ENCODE peak calls at places on chromosomes 3 and 15, in six cellular contexts. L is OCI-LY7; I is iPS-NIHi11; J is HT1080; T is activated naive CD4-positive, alpha-beta T cell treated with anti-CD3 and anti-CD28 coated beads for 36 hours; H is NCI-H82. X is an unnamed sample.
A peak's percentile ranks its signal among the peaks of the same experiment; 100 is the strongest.

GRCh38 chr3:188400494-188401243 is 246.7 kb downstream of the LPP start:
- DNase-seq in L (peak; percentile 78), I (no peak), J (no peak), T (peak; percentile 60), H (no peak), X (no peak)

GRCh38 chr3:32401541-32402052 is 9.9 kb downstream of the CMTM7 start:
- DNase-seq in L (peak; percentile 84), I (peak; percentile 82), J (peak; percentile 87), T (peak; percentile 77), H (peak; percentile 82), X (no peak)

GRCh38 chr15:65414841-65415621 is 7.7 kb downstream of the IGDCC4 start:
- DNase-seq in L (no peak), I (peak; percentile 86), J (no peak), T (no peak), H (peak; percentile 97), X (peak; percentile 83)

GRCh38 chr3:31634485-31634884 is 101.8 kb downstream of the STT3B start:
- DNase-seq in L (no peak), I (no peak), J (peak; percentile 11), T (no peak), H (no peak), X (no peak)

GRCh38 chr15:58307313-58307961 is 124.4 kb upstream of the LIPC start:
- DNase-seq in L (no peak), I (no peak), J (no peak), T (no peak), H (peak; percentile 70), X (peak; percentile 50)

GRCh38 chr3:37183375-37183831 is 9.0 kb upstream of the LRRFIP2 start:
- DNase-seq in L (no peak), I (no peak), J (peak; percentile 96), T (no peak), H (no peak), X (no peak)

GRCh38 chr3:67386446-67386845 is 268.0 kb downstream of the SUCLG2 start:
- DNase-seq in L (no peak), I (no peak), J (no peak), T (peak; percentile 29), H (no peak), X (no peak)

GRCh38 chr15:67967871-67968423 is 86.2 kb upstream of the PIAS1 start:
- DNase-seq in L (no peak), I (peak; percentile 79), J (peak; percentile 75), T (no peak), H (peak; percentile 99), X (peak; percentile 90)

GRCh38 chr3:150913174-150913922 is 8.1 kb upstream of the MINDY4B start:
- DNase-seq in L (no peak), I (no peak), J (no peak), T (no peak), H (peak; percentile 30), X (no peak)

GRCh38 chr3:121757812-121758545 is 8.4 kb upstream of the GOLGB1 start:
- DNase-seq in L (no peak), I (no peak), J (no peak), T (no peak), H (peak; percentile 16), X (no peak)

GRCh38 chr3:51968175-51968681 is 974 bp upstream of the PCBP4 start:
- DNase-seq in L (no peak), I (peak; percentile 52), J (peak; percentile 29), T (no peak), H (peak; percentile 99), X (peak; percentile 67)

GRCh38 chr15:90402806-90403205 is 14.8 kb downstream of the IQGAP1 start:
- DNase-seq in L (no peak), I (no peak), J (no peak), T (no peak), H (no peak), X (no peak)

GRCh38 chr15:33152502-33153109 is 41.9 kb downstream of the FMN1 start:
- DNase-seq in L (no peak), I (no peak), J (no peak), T (no peak), H (no peak), X (no peak)

GRCh38 chr3:134060561-134061385 is 31.0 kb upstream of the SLCO2A1 start:
- DNase-seq in L (no peak), I (no peak), J (no peak), T (no peak), H (no peak), X (no peak)

GRCh38 chr3:56468184-56469106 is at the start of gene ERC2:
- DNase-seq in L (no peak), I (peak; percentile 92), J (peak; percentile 56), T (peak; percentile 5), H (peak; percentile 85), X (peak; percentile 91)

GRCh38 chr3:71226565-71227281 is 356.8 kb downstream of the FOXP1 start:
- DNase-seq in L (no peak), I (no peak), J (peak; percentile 76), T (peak; percentile 95), H (no peak), X (no peak)

GRCh38 chr15:93035953-93036810 is 52.8 kb downstream of the RGMA start:
- DNase-seq in L (peak; percentile 66), I (peak; percentile 74), J (no peak), T (peak; percentile 67), H (peak; percentile 85), X (peak; percentile 69)

GRCh38 chr3:48130321-48130881 is 57.8 kb downstream of the CDC25A start:
- DNase-seq in L (no peak), I (peak; percentile 47), J (no peak), T (no peak), H (no peak), X (no peak)

GRCh38 chr3:63922800-63923199 is 10.6 kb upstream of the SCAANT1 start:
- DNase-seq in L (no peak), I (no peak), J (no peak), T (no peak), H (no peak), X (no peak)

GRCh38 chr15:67558502-67558901 is 16.0 kb downstream of the MAP2K5 start:
- DNase-seq in L (no peak), I (peak; percentile 39), J (no peak), T (no peak), H (no peak), X (no peak)

GRCh38 chr15:74174216-74174965 is 881 bp downstream of the ISLR start:
- DNase-seq in L (no peak), I (no peak), J (no peak), T (no peak), H (no peak), X (no peak)

GRCh38 chr15:73988075-73988969 is 3.8 kb downstream of the STOML1 start:
- DNase-seq in L (no peak), I (no peak), J (no peak), T (peak; percentile 51), H (no peak), X (no peak)

GRCh38 chr3:170132335-170132734 is 49.2 kb downstream of the PHC3 start:
- DNase-seq in L (peak; percentile 79), I (no peak), J (peak; percentile 43), T (peak; percentile 66), H (no peak), X (no peak)

GRCh38 chr3:62653806-62654205 is 221.4 kb downstream of the CADPS start:
- DNase-seq in L (no peak), I (no peak), J (peak; percentile 53), T (no peak), H (no peak), X (no peak)

GRCh38 chr3:162799910-162800309 is 1303.3 kb downstream of the OTOL1 start:
- DNase-seq in L (no peak), I (no peak), J (no peak), T (no peak), H (no peak), X (no peak)

GRCh38 chr15:90104551-90104950 is 2.3 kb upstream of the IDH2 start:
- DNase-seq in L (no peak), I (no peak), J (no peak), T (no peak), H (peak; percentile 73), X (no peak)

GRCh38 chr3:185594073-185594472 is 8.0 kb downstream of the SENP2 start:
- DNase-seq in L (no peak), I (no peak), J (no peak), T (no peak), H (no peak), X (no peak)

GRCh38 chr15:76546805-76547204 is 210.2 kb downstream of the ISL2 start:
- DNase-seq in L (no peak), I (no peak), J (no peak), T (no peak), H (no peak), X (no peak)

GRCh38 chr3:88150371-88150770 is 612 bp downstream of the C3orf38 start:
- DNase-seq in L (peak; percentile 50), I (no peak), J (no peak), T (peak; percentile 62), H (no peak), X (peak; percentile 12)

GRCh38 chr3:45123841-45124269 is 22.3 kb downstream of the CDCP1 start:
- DNase-seq in L (no peak), I (no peak), J (peak; percentile 98), T (no peak), H (no peak), X (no peak)

GRCh38 chr3:107846282-107846852 is 244.5 kb downstream of the CD47 start:
- DNase-seq in L (peak; percentile 39), I (peak; percentile 76), J (peak; percentile 63), T (peak; percentile 65), H (peak; percentile 76), X (peak; percentile 67)

GRCh38 chr15:56716334-56716733 is 17.0 kb downstream of the ZNF280D start:
- DNase-seq in L (no peak), I (no peak), J (no peak), T (no peak), H (no peak), X (no peak)

GRCh38 chr3:168624892-168625291 is 529.2 kb upstream of the GOLIM4 start:
- DNase-seq in L (no peak), I (peak; percentile 13), J (no peak), T (no peak), H (no peak), X (no peak)